ENCODE peak calls at places on chromosomes 4 and X, in ten cellular contexts. H is body of pancreas, R is A549, Z is MM.1S, C is foreskin keratinocyte, P is RWPE1, Y is breast epithelium, Q is lung, E is esophagus squamous epithelium, I is ovary. K is an unnamed sample.

GRCh38 chr4:76023381-76023780 is at the start of gene CXCL10:
- DNase-seq in H (no peak), R (no peak), Z (peak), C (peak), P (no peak), Y (no peak), Q (no peak), E (no peak), I (no peak), K (no peak)

GRCh38 chrX:8043546-8043945 is 116.3 kb upstream of the PNPLA4 start:
- DNase-seq in H (no peak), R (no peak), Z (no peak), C (peak), P (no peak), Y (no peak), Q (no peak), E (no peak), I (no peak), K (no peak)

GRCh38 chr4:94455081-94455480 is 3.3 kb downstream of the PDLIM5 start:
- DNase-seq in H (peak), R (peak), Z (no peak), C (no peak), P (peak), Y (peak), Q (no peak), E (no peak), I (peak), K (no peak)

GRCh38 chr4:90393215-90393614 is 266.0 kb downstream of the CCSER1 start:
- DNase-seq in H (no peak), R (no peak), Z (no peak), C (peak), P (no peak), Y (no peak), Q (no peak), E (no peak), I (no peak), K (no peak)

GRCh38 chr4:81743731-81744465 is 272.2 kb upstream of the RASGEF1B start:
- DNase-seq in H (no peak), R (no peak), Z (no peak), C (no peak), P (no peak), Y (no peak), Q (no peak), E (no peak), I (no peak), K (no peak)

GRCh38 chr4:26753187-26753586 is 107.5 kb upstream of the STIM2 start:
- DNase-seq in H (no peak), R (no peak), Z (no peak), C (no peak), P (no peak), Y (no peak), Q (no peak), E (no peak), I (no peak), K (no peak)

GRCh38 chr4:131001371-131001770 is 1905.4 kb downstream of the C4orf33 start:
- DNase-seq in H (no peak), R (no peak), Z (no peak), C (peak), P (peak), Y (no peak), Q (no peak), E (no peak), I (no peak), K (no peak)

GRCh38 chr4:140219567-140219966 is 65.6 kb upstream of the MAML3 start:
- DNase-seq in H (no peak), R (no peak), Z (no peak), C (no peak), P (no peak), Y (no peak), Q (no peak), E (no peak), I (no peak), K (no peak)

GRCh38 chrX:130799393-130799792 is 103.6 kb downstream of the ENOX2 start:
- DNase-seq in H (no peak), R (no peak), Z (no peak), C (peak), P (no peak), Y (no peak), Q (no peak), E (no peak), I (no peak), K (no peak)

GRCh38 chrX:5708209-5708608 is 520.5 kb downstream of the NLGN4X start:
- DNase-seq in H (no peak), R (no peak), Z (no peak), C (peak), P (no peak), Y (no peak), Q (no peak), E (no peak), I (no peak), K (no peak)

GRCh38 chr4:88320780-88321373 is 36.5 kb upstream of the PPM1K start:
- DNase-seq in H (no peak), R (no peak), Z (peak), C (no peak), P (no peak), Y (no peak), Q (peak), E (peak), I (no peak), K (no peak)

GRCh38 chr4:3267576-3268394 is 18.8 kb downstream of the MSANTD1 start:
- DNase-seq in H (no peak), R (no peak), Z (no peak), C (no peak), P (no peak), Y (no peak), Q (no peak), E (no peak), I (peak), K (no peak)

GRCh38 chr4:136650541-136651277 is 881.6 kb downstream of the PCDH18 start:
- DNase-seq in H (peak), R (no peak), Z (no peak), C (peak), P (no peak), Y (no peak), Q (no peak), E (no peak), I (no peak), K (no peak)

GRCh38 chrX:137431693-137432488 is 134.0 kb upstream of the ZIC3 start:
- DNase-seq in H (no peak), R (no peak), Z (no peak), C (no peak), P (no peak), Y (no peak), Q (no peak), E (no peak), I (no peak), K (no peak)

GRCh38 chrX:41559662-41560061 is 112.5 kb downstream of the NYX start:
- DNase-seq in H (no peak), R (no peak), Z (no peak), C (no peak), P (no peak), Y (no peak), Q (no peak), E (no peak), I (peak), K (no peak)

GRCh38 chrX:148659481-148659880 is 159.1 kb downstream of the AFF2 start:
- DNase-seq in H (no peak), R (no peak), Z (no peak), C (no peak), P (no peak), Y (no peak), Q (no peak), E (no peak), I (no peak), K (no peak)

GRCh38 chrX:51641421-51642021 is 22.8 kb upstream of the CENPVL3 start:
- DNase-seq in H (no peak), R (peak), Z (peak), C (peak), P (peak), Y (no peak), Q (no peak), E (no peak), I (no peak), K (no peak)

GRCh38 chr4:136811496-136812077 is 720.7 kb downstream of the PCDH18 start:
- DNase-seq in H (no peak), R (no peak), Z (no peak), C (no peak), P (no peak), Y (no peak), Q (no peak), E (no peak), I (no peak), K (no peak)

GRCh38 chr4:55742655-55743191 is 76.9 kb upstream of the EXOC1L start:
- DNase-seq in H (no peak), R (no peak), Z (no peak), C (peak), P (no peak), Y (no peak), Q (no peak), E (no peak), I (no peak), K (no peak)

GRCh38 chr4:128427832-128428366 is 140.3 kb upstream of the PGRMC2 start:
- DNase-seq in H (peak), R (peak), Z (peak), C (peak), P (peak), Y (peak), Q (peak), E (no peak), I (no peak), K (no peak)

DNA sequence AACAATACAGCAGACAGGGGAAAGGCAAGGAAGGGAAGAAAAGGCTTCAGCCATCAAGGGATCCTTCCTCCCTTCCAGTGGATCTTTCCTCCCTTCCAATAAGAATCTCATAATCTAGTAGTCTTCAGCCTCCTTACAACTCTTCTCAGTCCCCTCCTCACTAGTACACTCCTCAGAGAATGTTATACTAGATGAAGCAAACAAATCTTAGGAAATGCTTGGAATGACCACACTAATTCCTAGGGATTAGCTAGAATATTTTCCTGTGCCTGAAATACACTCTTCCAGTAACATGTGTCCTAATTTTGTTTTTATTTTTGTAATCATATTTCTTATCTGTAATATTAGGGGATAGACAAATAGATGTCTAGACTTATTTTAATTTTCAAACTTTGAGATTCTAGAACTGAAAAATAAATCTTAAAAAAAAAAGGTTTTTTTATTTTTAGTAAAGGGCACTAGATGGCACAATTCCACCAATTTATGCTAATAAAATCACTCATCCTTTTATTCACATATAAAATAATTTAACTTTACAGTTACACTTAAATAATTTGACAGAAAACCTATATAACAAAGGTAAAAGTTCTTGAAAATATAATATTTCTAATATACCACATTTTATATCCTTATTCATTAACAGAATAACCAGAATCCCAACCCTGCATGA is 7.0 kb upstream of the STPG2 start:
- DNase-seq in H (no peak), R (no peak), Z (no peak), C (no peak), P (no peak), Y (no peak), Q (no peak), E (no peak), I (no peak), K (no peak)
- TF ChIP-seq CTCF in H (no peak), R (no peak), Z (peak), C (peak), P (no peak), Y (no peak), Q (no peak), E (no peak), I (no peak), K (peak)

GRCh38 chr4:15479089-15479912 is 9.6 kb downstream of the CC2D2A start:
- DNase-seq in H (peak), R (peak), Z (peak), C (peak), P (peak), Y (peak), Q (peak), E (no peak), I (peak), K (no peak)
- H3K27ac ChIP-seq in H (peak), R (peak), Z (no peak), C (peak), P (peak), Y (peak), Q (no peak), E (peak), I (peak), K (no peak)

GRCh38 chr4:152935138-152935537 is 985 bp upstream of the FHDC1 start:
- DNase-seq in H (peak), R (peak), Z (peak), C (peak), P (no peak), Y (peak), Q (no peak), E (no peak), I (no peak), K (no peak)
- TF ChIP-seq CTCF in H (no peak), R (peak), Z (peak), C (peak), P (no peak), Y (no peak), Q (no peak), E (no peak), I (no peak), K (no peak)

DNA sequence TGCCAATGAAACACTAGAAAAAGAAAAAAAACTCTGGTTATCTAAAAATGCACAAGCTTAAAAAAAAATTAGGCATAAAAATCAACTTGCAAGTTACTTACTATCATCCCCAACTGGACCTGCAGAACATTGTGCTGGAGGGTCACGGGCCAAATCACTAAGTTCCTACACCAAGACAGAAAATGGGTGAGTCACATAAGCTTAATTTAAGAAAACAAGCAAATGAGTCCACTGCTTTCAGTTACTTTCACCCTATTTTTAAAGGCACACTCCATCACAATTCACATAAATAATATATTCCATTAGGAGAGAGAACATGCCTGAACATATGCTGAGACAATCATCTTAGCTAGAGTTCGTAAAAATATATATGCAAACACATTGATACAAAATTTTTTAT is 17.7 kb downstream of the UBE2D3 start:
- DNase-seq in H (no peak), R (no peak), Z (no peak), C (no peak), P (no peak), Y (no peak), Q (no peak), E (no peak), I (no peak), K (no peak)
- H3K27ac ChIP-seq in H (no peak), R (no peak), Z (no peak), C (no peak), P (no peak), Y (no peak), Q (no peak), E (peak), I (no peak), K (no peak)

K was measured in CD8-positive, alpha-beta T cell.